ENCODE peak calls at places on chromosomes 3 and 15, in seven cellular contexts. Q, O, E, T, W, I and H are unnamed samples.

GRCh38 chr15:75705854-75706681 is 6.6 kb downstream of the CSPG4 start:
- DNase-seq in O (no peak), T (no peak), W (no peak), I (no peak), E (no peak), Q (no peak), H (no peak)

GRCh38 chr3:51591231-51591630 is 52.7 kb downstream of the RAD54L2 start:
- DNase-seq in Q (no peak), T (no peak), I (no peak), O (no peak), W (peak), E (no peak), H (no peak)

GRCh38 chr3:11159421-11159904 is 5.2 kb downstream of the HRH1 start:
- DNase-seq in T (no peak), W (peak), O (no peak), Q (no peak), I (peak), E (no peak), H (no peak)

GRCh38 chr3:17238029-17238428 is 353.3 kb downstream of the PLCL2 start:
- DNase-seq in O (no peak), W (no peak), T (no peak), E (no peak), I (peak), Q (no peak), H (peak)

GRCh38 chr3:194967126-194968117 is 281.7 kb downstream of the FAM43A start:
- DNase-seq in Q (no peak), T (no peak), O (no peak), I (no peak), W (no peak), E (no peak), H (peak)

GRCh38 chr3:52174896-52175295 is 20.7 kb upstream of the POC1A start:
- DNase-seq in W (no peak), O (no peak), I (no peak), Q (no peak), T (no peak), E (no peak), H (no peak)

GRCh38 chr15:70152070-70152480 is 54.4 kb upstream of the TLE3 start:
- DNase-seq in E (peak), W (no peak), O (no peak), T (no peak), Q (no peak), I (no peak), H (peak)

GRCh38 chr3:33047842-33048834 is 48.8 kb downstream of the GLB1 start:
- DNase-seq in T (peak), Q (no peak), E (peak), W (no peak), O (peak), I (no peak), H (peak)

GRCh38 chr15:36040173-36040572 is 494.2 kb upstream of the DPH6 start:
- DNase-seq in Q (no peak), T (no peak), O (no peak), E (no peak), I (no peak), W (no peak), H (no peak)

GRCh38 chr3:159583662-159584061 is 405.0 kb upstream of the IL12A start:
- DNase-seq in T (no peak), E (no peak), W (no peak), O (no peak), Q (no peak), I (no peak), H (no peak)

GRCh38 chr15:92959219-92959618 is 59.1 kb downstream of the CHD2 start:
- DNase-seq in Q (no peak), O (no peak), I (no peak), W (no peak), E (no peak), T (no peak), H (no peak)

GRCh38 chr3:56254835-56255234 is 213.4 kb downstream of the ERC2 start:
- DNase-seq in W (no peak), Q (no peak), I (no peak), E (no peak), T (no peak), O (no peak), H (peak)

GRCh38 chr3:194993896-194994295 is 277.1 kb downstream of the XXYLT1 start:
- DNase-seq in I (no peak), E (no peak), Q (no peak), O (no peak), T (no peak), W (no peak), H (no peak)

GRCh38 chr3:46386206-46386605 is 15.5 kb downstream of the CCR5 start:
- DNase-seq in T (no peak), E (peak), I (no peak), W (peak), Q (no peak), O (no peak), H (peak)

GRCh38 chr3:142940472-142940871 is 23.0 kb downstream of the PAQR9 start:
- DNase-seq in T (no peak), E (no peak), Q (no peak), O (no peak), W (no peak), I (no peak), H (peak)

GRCh38 chr15:63079938-63080626 is 37.5 kb downstream of the TPM1 start:
- DNase-seq in O (no peak), Q (no peak), W (peak), I (no peak), E (no peak), T (no peak), H (no peak)

GRCh38 chr3:134656211-134656800 is 5.5 kb upstream of the KY start:
- DNase-seq in O (no peak), T (no peak), I (no peak), Q (no peak), W (no peak), E (no peak), H (no peak)

GRCh38 chr3:46660543-46661523 is 32.6 kb downstream of the ALS2CL start:
- DNase-seq in Q (no peak), O (no peak), E (peak), I (no peak), W (no peak), T (no peak), H (no peak)

GRCh38 chr15:68487087-68487843 is 55.3 kb upstream of the ITGA11 start:
- DNase-seq in O (no peak), E (no peak), W (no peak), I (no peak), Q (no peak), T (no peak), H (peak)

GRCh38 chr3:51581529-51581928 is 43.0 kb downstream of the RAD54L2 start:
- DNase-seq in Q (no peak), O (no peak), W (peak), T (no peak), E (no peak), I (no peak), H (peak)

GRCh38 chr3:8491750-8492149 is 9.9 kb upstream of the LMCD1 start:
- DNase-seq in Q (no peak), E (no peak), O (no peak), T (no peak), W (no peak), I (no peak), H (no peak)